ENCODE peak calls at places on chromosomes 2 and 18, in five cellular contexts. I is A549, B is Peyer's patch, X is PC-3, F is foreskin fibroblast. V is an unnamed sample.
A peak's percentile ranks its signal among the peaks of the same experiment; 100 is the strongest.

GRCh38 chr2:203650860-203651613 is 55.4 kb upstream of the CD28 start:
- DNase-seq in I (peak; percentile 31), B (peak; percentile 74), X (peak; percentile 80), F (peak; percentile 51), V (no peak)

GRCh38 chr2:67437132-67437531 is 40.0 kb downstream of the ETAA1 start:
- DNase-seq in I (no peak), B (no peak), X (peak; percentile 89), F (no peak), V (no peak)

GRCh38 chr2:218894168-218895157 is 13.8 kb downstream of the WNT10A start:
- DNase-seq in I (no peak), B (no peak), X (peak; percentile 77), F (no peak), V (no peak)

GRCh38 chr2:149738771-149739170 is 151.2 kb upstream of the MMADHC start:
- DNase-seq in I (no peak), B (no peak), X (no peak), F (peak; percentile 54), V (no peak)

GRCh38 chr2:127857494-127857818 is 499 bp downstream of the POLR2D start:
- DNase-seq in I (peak; percentile 18), B (no peak), X (no peak), F (no peak), V (no peak)

GRCh38 chr18:62881509-62882016 is 166.2 kb downstream of the PHLPP1 start:
- DNase-seq in I (peak; percentile 25), B (no peak), X (peak; percentile 92), F (peak; percentile 95), V (no peak)

GRCh38 chr2:203786912-203787311 is 80.5 kb downstream of the CD28 start:
- DNase-seq in I (no peak), B (no peak), X (no peak), F (peak; percentile 69), V (no peak)

GRCh38 chr18:72866901-72867701 is 686 bp downstream of the NETO1 start:
- DNase-seq in I (no peak), B (no peak), X (no peak), F (no peak), V (no peak)

GRCh38 chr2:109497447-109497846 is 116.3 kb downstream of the SEPTIN10 start:
- DNase-seq in I (no peak), B (no peak), X (peak; percentile 78), F (peak; percentile 93), V (no peak)

GRCh38 chr2:237483018-237483731 is 3.9 kb upstream of the MLPH start:
- DNase-seq in I (peak; percentile 58), B (peak; percentile 60), X (peak; percentile 85), F (peak; percentile 87), V (no peak)

GRCh38 chr2:84301717-84302116 is 157.4 kb downstream of the SUCLG1 start:
- DNase-seq in I (no peak), B (no peak), X (no peak), F (no peak), V (no peak)

GRCh38 chr2:85649201-85650190 is 18.5 kb downstream of the SFTPB start:
- DNase-seq in I (peak; percentile 43), B (no peak), X (peak; percentile 83), F (peak; percentile 63), V (no peak)

GRCh38 chr2:214630402-214631035 is 179.0 kb downstream of the BARD1 start:
- DNase-seq in I (no peak), B (no peak), X (no peak), F (no peak), V (no peak)

GRCh38 chr2:103464831-103465230 is 703.0 kb downstream of the TMEM182 start:
- DNase-seq in I (no peak), B (no peak), X (no peak), F (no peak), V (no peak)

GRCh38 chr2:164657129-164657528 is 35.8 kb upstream of the GRB14 start:
- DNase-seq in I (no peak), B (no peak), X (peak; percentile 61), F (peak; percentile 56), V (no peak)

GRCh38 chr2:40430741-40431599 is 20.9 kb downstream of the SLC8A1 start:
- DNase-seq in I (no peak), B (no peak), X (no peak), F (no peak), V (no peak)

GRCh38 chr2:223523541-223523940 is 78.6 kb downstream of the SCG2 start:
- DNase-seq in I (no peak), B (no peak), X (peak; percentile 50), F (no peak), V (no peak)

GRCh38 chr2:42975358-42975717 is 183.0 kb upstream of the HAAO start:
- DNase-seq in I (no peak), B (no peak), X (no peak), F (no peak), V (no peak)

GRCh38 chr2:238771193-238771592 is 76.7 kb upstream of the TWIST2 start:
- DNase-seq in I (no peak), B (no peak), X (peak; percentile 9), F (no peak), V (no peak)

GRCh38 chr2:217064234-217065103 is 204.6 kb upstream of the TNP1 start:
- DNase-seq in I (no peak), B (no peak), X (no peak), F (no peak), V (no peak)

GRCh38 chr2:104820126-104820525 is 33.8 kb upstream of the POU3F3 start:
- DNase-seq in I (no peak), B (no peak), X (no peak), F (no peak), V (no peak)

GRCh38 chr2:197477764-197478163 is 21.9 kb downstream of the HSPD1 start:
- DNase-seq in I (no peak), B (no peak), X (no peak), F (no peak), V (no peak)

GRCh38 chr2:157783180-157783579 is 93.0 kb downstream of the ACVR1 start:
- DNase-seq in I (no peak), B (no peak), X (no peak), F (no peak), V (no peak)

GRCh38 chr2:167140767-167141166 is 252.5 kb downstream of the XIRP2 start:
- DNase-seq in I (no peak), B (no peak), X (peak; percentile 99), F (peak; percentile 96), V (no peak)

GRCh38 chr2:96112501-96113366 is 3.6 kb downstream of the ADRA2B start:
- DNase-seq in I (no peak), B (no peak), X (no peak), F (no peak), V (no peak)

GRCh38 chr2:11129598-11130449 is 25.4 kb upstream of the SLC66A3 start:
- DNase-seq in I (peak; percentile 59), B (peak; percentile 92), X (peak; percentile 72), F (no peak), V (no peak)

DNA sequence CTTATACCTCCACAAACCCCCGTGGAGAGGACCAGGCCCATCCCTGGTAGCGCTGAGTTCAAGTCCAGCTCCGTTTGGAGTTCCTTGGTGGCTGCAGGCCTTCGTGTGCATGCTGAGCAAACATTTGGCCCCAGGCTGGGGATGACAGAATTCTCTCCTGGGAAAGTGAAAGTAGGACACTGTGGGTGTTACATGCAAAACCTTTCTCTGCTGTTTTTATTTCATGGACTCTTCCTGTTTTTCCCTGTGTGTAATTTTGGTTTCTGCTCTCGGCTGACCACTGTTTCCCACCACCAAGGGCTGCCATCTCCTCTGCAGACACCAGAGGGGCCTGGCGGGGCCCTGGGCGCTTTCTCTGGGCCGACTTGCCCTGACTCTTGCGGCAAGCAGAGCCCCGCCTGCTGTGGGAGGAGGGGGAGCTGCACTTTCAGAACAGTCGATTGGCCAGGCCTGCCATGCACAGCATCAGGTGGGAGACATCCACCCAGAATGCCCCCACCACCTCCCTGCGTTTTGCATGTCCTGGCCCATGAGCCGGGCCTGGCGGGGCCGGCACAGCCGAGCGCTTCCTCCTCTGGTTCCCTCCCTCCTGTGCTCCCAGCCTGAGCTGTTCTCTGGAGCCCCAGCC is 102.4 kb downstream of the CABLES1 start:
- DNase-seq in I (no peak), B (peak; percentile 69), X (no peak), F (no peak), V (peak; percentile 68)
- TF ChIP-seq CTCF in I (no peak), B (peak; percentile 36), X (no peak), F (peak; percentile 22), V (peak; percentile 53)

DNA sequence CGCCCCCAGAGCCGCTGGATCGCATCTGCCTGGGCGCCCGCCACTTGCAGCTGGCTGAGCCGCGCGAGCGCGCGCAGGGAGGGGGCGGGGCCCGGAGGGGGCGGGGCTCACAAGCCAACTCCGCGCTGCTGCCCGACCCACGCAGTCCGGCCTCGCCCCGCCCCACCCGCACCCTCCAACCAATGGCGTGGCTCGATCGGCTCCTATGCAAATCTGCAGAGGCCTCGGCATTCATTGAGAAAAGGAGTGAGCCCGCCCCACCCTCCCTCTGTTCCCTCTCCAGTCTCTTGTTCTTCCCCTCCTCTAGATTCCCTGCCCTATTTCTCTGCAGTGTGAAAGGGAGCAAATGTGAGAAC is at the start of gene ALK:
- DNase-seq in I (peak; percentile 87), B (peak; percentile 69), X (peak; percentile 93), F (peak; percentile 71), V (no peak)
- H3K4me3 ChIP-seq in I (peak within 1 kb of the TSS; percentile 47), B (peak within 1 kb of the TSS; percentile 23), X (peak within 1 kb of the TSS; percentile 77), F (peak within 1 kb of the TSS; percentile 33), V (no peak within 1 kb of the TSS)

DNA sequence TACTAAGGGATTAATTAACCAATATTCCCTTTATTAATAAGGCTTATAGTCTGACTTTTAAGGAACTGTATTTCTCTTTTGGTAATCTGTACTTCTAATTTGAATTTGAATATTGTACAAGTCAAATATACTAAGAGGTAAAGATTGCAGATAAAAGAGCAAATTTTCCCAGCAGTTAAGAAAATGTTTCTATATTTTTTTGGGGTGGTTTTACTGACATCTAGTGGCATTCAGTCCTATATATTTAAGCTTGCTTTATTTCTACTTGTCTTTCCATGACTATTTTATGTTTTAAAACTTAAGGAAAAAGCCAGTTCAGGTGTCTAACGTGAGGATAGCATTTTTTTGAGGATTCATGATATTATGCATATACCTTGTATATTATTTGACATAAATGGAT is 41.6 kb downstream of the TDRD15 start:
- DNase-seq in I (no peak), B (no peak), X (peak; percentile 5), F (no peak), V (no peak)
- TF ChIP-seq CTCF in I (peak; percentile 28), B (no peak), X (peak; percentile 51), F (peak; percentile 4), V (no peak)

GRCh38 chr2:151029406-151030157 is 232.1 kb downstream of the RBM43 start:
- DNase-seq in I (no peak), B (no peak), X (no peak), F (peak; percentile 84), V (no peak)

GRCh38 chr2:151032741-151033152 is 228.9 kb downstream of the RBM43 start:
- DNase-seq in I (no peak), B (no peak), X (peak; percentile 84), F (peak; percentile 94), V (no peak)

GRCh38 chr2:151033454-151034248 is 228.0 kb downstream of the RBM43 start:
- DNase-seq in I (no peak), B (no peak), X (no peak), F (no peak), V (no peak)

GRCh38 chr2:151028691-151029176 is 232.9 kb downstream of the RBM43 start:
- DNase-seq in I (no peak), B (no peak), X (no peak), F (no peak), V (no peak)

DNA sequence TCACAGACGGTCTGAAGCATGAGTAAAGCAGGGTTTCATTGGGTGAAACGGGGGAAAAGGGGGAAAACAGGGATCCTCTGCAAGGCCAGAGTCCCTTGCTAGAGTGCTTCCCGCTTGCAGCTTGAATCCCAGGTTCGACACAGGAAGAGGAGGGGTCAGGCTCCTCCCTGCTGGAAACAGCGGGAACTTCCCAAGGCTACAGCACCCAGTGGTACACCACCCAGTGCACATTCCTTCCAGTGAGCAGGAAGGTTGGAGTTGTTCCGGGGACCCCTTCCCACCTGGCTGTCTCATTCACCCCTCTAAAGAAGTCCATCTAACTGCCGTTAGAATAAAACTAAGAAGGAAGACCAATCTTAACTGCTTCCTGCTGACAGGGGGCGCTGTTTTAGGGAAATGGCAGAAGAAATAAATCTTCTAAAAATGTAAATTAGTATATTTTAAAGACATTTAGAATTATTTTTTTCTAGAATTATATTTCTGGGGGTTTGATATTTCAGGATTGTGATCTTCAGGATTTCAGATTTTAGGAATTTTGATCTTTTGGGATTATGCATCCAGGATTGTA is 230.9 kb downstream of the RBM43 start:
- DNase-seq in I (no peak), B (no peak), X (no peak), F (no peak), V (no peak)
- H3K4me3 ChIP-seq in I (no peak overlapping the region), B (no peak overlapping the region), X (no peak overlapping the region), F (no peak overlapping the region), V (no peak overlapping the region)